ENCODE peak calls at places on chromosomes 5 and 9, in nine cellular contexts. K is AG08395; F is esophagus squamous epithelium; Z is left lobe of liver; H is head of caudate nucleus; W is stimulated activated CD8-positive, alpha-beta memory T cell treated with anti-CD3 and anti-CD28 coated beads, Interleukin-15, amount 100 ng/mL, for 48 hours; O is ELR; S is H54; T is activated T-cell treated with anti-CD3 and anti-CD28 coated beads, Interleukin-2, amount 50 U/mL, for 1 hour. U is an unnamed sample.

GRCh38 chr5:74386571-74387334 is 253.8 kb downstream of the ENC1 start:
- DNase-seq in F (no peak), H (no peak), W (no peak), K (peak), T (no peak), O (peak), S (peak), Z (no peak), U (no peak)

GRCh38 chr5:109859537-109859936 is 169.8 kb downstream of the MAN2A1 start:
- DNase-seq in Z (no peak), W (no peak), S (no peak), T (no peak), O (peak), K (peak), F (no peak), H (no peak), U (no peak)

GRCh38 chr5:7348168-7348802 is 47.7 kb upstream of the ADCY2 start:
- DNase-seq in W (no peak), O (no peak), K (no peak), H (peak), T (no peak), Z (no peak), S (no peak), F (no peak), U (no peak)

GRCh38 chr5:66361070-66361469 is 217.0 kb downstream of the SREK1 start:
- DNase-seq in S (no peak), H (no peak), T (no peak), W (no peak), O (no peak), Z (no peak), F (no peak), K (no peak), U (no peak)

GRCh38 chr5:32225445-32225844 is 51.3 kb upstream of the GOLPH3 start:
- DNase-seq in Z (peak), S (no peak), T (no peak), W (no peak), F (no peak), O (peak), H (no peak), K (peak), U (no peak)

GRCh38 chr5:135150767-135151166 is 116.7 kb upstream of the PITX1 start:
- DNase-seq in T (no peak), O (no peak), Z (no peak), H (no peak), W (no peak), F (no peak), K (no peak), S (no peak), U (no peak)

GRCh38 chr5:142281966-142282365 is 42.9 kb downstream of the SPRY4 start:
- DNase-seq in F (no peak), S (no peak), K (no peak), Z (no peak), O (peak), W (no peak), T (no peak), H (no peak), U (no peak)

GRCh38 chr9:131276891-131277672 is 772 bp upstream of the FAM78A start:
- DNase-seq in F (no peak), H (no peak), W (no peak), K (no peak), T (peak), Z (no peak), S (no peak), O (no peak), U (no peak)

GRCh38 chr9:1869843-1870242 is 145.3 kb upstream of the SMARCA2 start:
- DNase-seq in S (no peak), F (no peak), K (no peak), Z (no peak), H (no peak), T (no peak), W (no peak), O (peak), U (no peak)

GRCh38 chr5:72015103-72015548 is 92.1 kb upstream of the MAP1B start:
- DNase-seq in H (peak), W (no peak), S (peak), Z (peak), F (no peak), K (peak), O (peak), T (no peak), U (peak)

GRCh38 chr5:166581827-166582226 is 1709.6 kb upstream of the WWC1 start:
- DNase-seq in T (no peak), W (no peak), S (no peak), K (no peak), O (no peak), Z (no peak), H (no peak), F (no peak), U (no peak)

GRCh38 chr5:101102506-101102905 is 199.4 kb upstream of the ST8SIA4 start:
- DNase-seq in W (no peak), F (no peak), K (no peak), O (peak), Z (no peak), T (no peak), S (no peak), H (no peak), U (no peak)

GRCh38 chr5:53256746-53257145 is 147.2 kb upstream of the MOCS2 start:
- DNase-seq in O (peak), W (no peak), Z (no peak), T (no peak), S (no peak), K (no peak), F (no peak), H (no peak), U (no peak)

U was measured in COR-L47.